ENCODE peak calls at places on chromosome 1, in seven cellular contexts. L, C, S, P, X, Q and V are unnamed samples.

GRCh38 chr1:10823000-10823401 is 26.6 kb upstream of the CASZ1 start:
- DNase-seq in L (no peak), C (no peak), S (peak), P (no peak), X (no peak), Q (no peak), V (peak)

GRCh38 chr1:84971957-84972356 is 25.0 kb downstream of the MCOLN2 start:
- DNase-seq in L (no peak), C (no peak), S (no peak), P (no peak), X (no peak), Q (no peak), V (no peak)

GRCh38 chr1:70038025-70038424 is 167.4 kb downstream of the LRRC40 start:
- DNase-seq in L (no peak), C (no peak), S (no peak), P (no peak), X (no peak), Q (no peak), V (peak)

GRCh38 chr1:212528501-212528900 is 80.1 kb upstream of the ATF3 start:
- DNase-seq in L (no peak), C (no peak), S (no peak), P (no peak), X (no peak), Q (no peak), V (no peak)

GRCh38 chr1:30526652-30527345 is 196.6 kb downstream of the MATN1 start:
- DNase-seq in L (no peak), C (no peak), S (no peak), P (no peak), X (no peak), Q (no peak), V (no peak)

GRCh38 chr1:59101518-59101917 is 195.4 kb upstream of the FGGY start:
- DNase-seq in L (no peak), C (no peak), S (no peak), P (no peak), X (no peak), Q (no peak), V (no peak)

GRCh38 chr1:88890790-88891317 is 513 bp downstream of the GTF2B start:
- DNase-seq in L (no peak), C (peak), S (no peak), P (no peak), X (peak), Q (peak), V (peak)

GRCh38 chr1:171738921-171739320 is 2.9 kb downstream of the VAMP4 start:
- DNase-seq in L (no peak), C (no peak), S (no peak), P (no peak), X (no peak), Q (peak), V (no peak)

GRCh38 chr1:207243756-207244408 is 77.6 kb upstream of the CD55 start:
- DNase-seq in L (no peak), C (no peak), S (no peak), P (no peak), X (no peak), Q (no peak), V (no peak)

DNA sequence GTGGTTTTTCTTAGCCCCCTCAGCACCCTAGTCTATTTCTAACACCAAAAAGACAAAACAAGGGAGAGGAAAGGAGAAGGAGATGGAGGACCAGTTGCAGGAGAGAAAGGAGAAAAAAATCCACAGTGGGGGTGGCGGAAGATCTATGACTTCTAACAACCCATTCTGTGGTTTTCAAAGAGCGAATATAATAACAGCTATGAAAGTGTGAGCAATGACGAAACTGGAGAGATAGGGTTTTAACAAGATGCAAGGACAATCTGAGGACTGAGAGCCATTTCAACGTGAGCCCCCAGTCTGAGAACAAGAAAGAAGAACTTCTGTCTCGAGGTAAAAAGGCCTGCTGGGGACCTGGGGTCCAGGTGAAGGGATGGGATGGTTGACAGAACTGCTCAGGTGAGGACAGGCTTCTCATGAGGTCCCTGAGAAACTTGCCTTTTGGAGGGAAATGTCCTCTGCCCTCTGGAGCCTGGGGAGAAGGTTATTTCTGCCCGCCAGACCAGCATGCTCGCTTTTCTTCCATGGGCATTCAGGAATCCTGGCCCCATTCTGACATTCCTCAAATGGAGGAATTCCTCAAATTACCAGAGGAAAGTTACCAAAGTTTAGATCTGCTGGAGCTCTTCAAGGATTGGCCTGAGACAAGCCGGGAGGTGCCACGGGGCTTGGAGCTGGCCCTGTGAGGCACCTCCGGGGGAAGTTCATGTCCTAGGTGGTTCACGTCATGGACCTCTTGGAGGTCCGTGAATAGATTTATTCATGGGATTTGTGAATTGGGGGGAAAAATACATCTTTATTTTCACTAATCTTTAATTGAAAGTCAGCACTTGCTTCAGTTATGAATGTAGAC is at the start of gene CD160:
- DNase-seq in L (no peak), C (peak), S (no peak), P (no peak), X (no peak), Q (no peak), V (no peak)
- H3K4me3 ChIP-seq in L (no peak), C (peak), S (no peak), P (no peak), X (no peak), Q (no peak), V (no peak)

GRCh38 chr1:153922076-153922837 is 515 bp downstream of the GATAD2B start:
- DNase-seq in L (peak), C (peak), S (peak), P (peak), X (peak), Q (no peak), V (peak)

GRCh38 chr1:153922838-153923652 is at the start of gene GATAD2B:
- DNase-seq in L (peak), C (peak), S (peak), P (peak), X (peak), Q (peak), V (peak)

GRCh38 chr1:153921080-153921802 is 1.5 kb downstream of the GATAD2B start:
- DNase-seq in L (no peak), C (no peak), S (no peak), P (no peak), X (no peak), Q (no peak), V (no peak)

GRCh38 chr1:153921803-153922075 is 1.0 kb downstream of the GATAD2B start:
- DNase-seq in L (no peak), C (peak), S (no peak), P (no peak), X (no peak), Q (no peak), V (peak)

DNA sequence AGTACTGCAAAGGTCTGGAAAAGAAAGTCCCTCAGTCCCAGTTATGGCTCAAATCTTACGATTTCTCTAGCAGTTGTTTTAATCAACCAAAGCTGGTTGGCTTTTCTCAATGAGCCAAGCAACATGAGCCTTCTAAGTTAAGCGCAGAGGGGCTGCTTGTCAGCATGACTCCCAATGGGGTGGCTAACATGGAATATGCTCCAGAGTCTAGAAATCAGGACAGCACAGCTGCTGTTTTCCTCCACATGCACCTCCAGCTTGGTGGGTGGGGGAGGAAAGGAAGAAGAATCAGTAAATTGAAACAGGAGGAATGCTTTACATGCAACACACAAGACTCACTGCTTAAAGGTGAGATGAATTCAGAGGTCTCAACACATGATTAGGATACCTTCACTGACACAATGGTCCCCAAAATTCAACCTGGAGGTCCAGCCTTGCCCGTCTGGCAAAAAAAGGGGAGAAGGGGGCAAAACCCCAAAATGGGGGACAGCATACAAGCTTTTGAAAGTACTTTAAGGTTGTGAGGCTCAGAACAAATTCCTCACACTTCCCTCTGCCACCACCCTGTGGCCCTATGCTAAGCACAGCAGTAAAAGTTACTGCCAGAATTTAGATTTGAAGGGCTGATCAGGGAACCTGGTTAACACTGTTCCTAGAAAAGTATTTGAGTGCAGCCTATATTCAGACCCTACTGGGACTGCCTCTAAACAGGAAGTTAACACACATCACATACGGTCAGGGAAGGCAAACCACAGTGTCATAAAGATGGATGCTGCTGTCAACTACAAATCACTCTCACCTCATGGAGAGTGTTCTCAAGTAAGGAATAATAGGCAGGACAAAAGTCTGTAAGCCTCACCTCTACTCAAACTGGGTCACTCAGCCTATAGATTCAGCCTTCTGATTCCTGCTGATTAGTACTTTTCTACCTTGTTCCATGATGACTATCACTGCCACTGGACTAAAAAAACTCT is 2.6 kb downstream of the GATAD2B start:
- DNase-seq in L (no peak), C (no peak), S (no peak), P (no peak), X (no peak), Q (peak), V (peak)
- TF ChIP-seq CTCF in L (no peak), C (peak), S (no peak), P (no peak), X (no peak), Q (peak), V (no peak)

DNA sequence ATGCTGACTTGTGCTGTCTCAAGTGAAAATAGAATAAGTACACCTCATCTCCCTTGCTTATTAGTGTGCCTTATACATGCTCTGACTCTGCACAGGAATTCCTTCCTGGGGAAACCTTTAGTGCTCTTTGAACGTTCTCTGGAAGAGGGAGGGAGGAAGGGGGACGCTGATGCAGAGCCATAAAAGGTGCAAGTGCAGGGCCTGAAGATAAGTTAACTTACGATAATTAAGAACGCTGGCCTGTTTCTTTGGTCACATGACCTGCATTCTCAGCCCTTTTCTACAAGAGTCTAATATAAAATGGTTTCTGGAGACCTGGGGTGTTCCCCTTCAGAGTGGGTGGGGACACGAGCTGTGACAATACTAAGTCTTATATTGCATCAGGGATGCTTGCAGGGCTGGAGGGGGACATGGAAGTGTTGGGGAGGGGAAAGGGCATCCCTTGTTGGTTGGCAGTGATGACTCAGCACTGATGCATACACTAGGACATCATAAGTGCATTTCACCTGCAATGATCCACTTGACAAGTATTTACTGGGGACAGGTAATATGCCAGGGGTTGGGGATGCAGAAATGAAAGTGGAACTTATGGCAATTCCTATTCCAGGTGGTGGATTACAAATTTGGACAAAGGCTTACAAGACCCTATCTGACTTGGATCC is 26.3 kb upstream of the KIAA0040 start:
- DNase-seq in L (no peak), C (no peak), S (no peak), P (no peak), X (no peak), Q (no peak), V (peak)
- H3K4me3 ChIP-seq in L (no peak), C (no peak), S (no peak), P (no peak), X (no peak), Q (no peak), V (no peak)

GRCh38 chr1:211200311-211200710 is 58.9 kb upstream of the RCOR3 start:
- DNase-seq in L (no peak), C (no peak), S (no peak), P (no peak), X (no peak), Q (no peak), V (no peak)

GRCh38 chr1:211198111-211198510 is 61.1 kb upstream of the RCOR3 start:
- DNase-seq in L (no peak), C (no peak), S (no peak), P (no peak), X (no peak), Q (no peak), V (peak)

GRCh38 chr1:211198880-211199279 is 60.3 kb upstream of the RCOR3 start:
- DNase-seq in L (no peak), C (no peak), S (no peak), P (no peak), X (no peak), Q (no peak), V (no peak)

GRCh38 chr1:211194826-211195225 is 60.9 kb upstream of the KCNH1 start:
- DNase-seq in L (no peak), C (no peak), S (no peak), P (no peak), X (no peak), Q (no peak), V (no peak)

GRCh38 chr1:211196880-211197279 is 62.3 kb upstream of the RCOR3 start:
- DNase-seq in L (no peak), C (no peak), S (no peak), P (no peak), X (no peak), Q (no peak), V (peak)
- TF ChIP-seq CTCF in L (no peak), C (no peak), S (no peak), P (no peak), X (no peak), Q (no peak), V (no peak)

DNA sequence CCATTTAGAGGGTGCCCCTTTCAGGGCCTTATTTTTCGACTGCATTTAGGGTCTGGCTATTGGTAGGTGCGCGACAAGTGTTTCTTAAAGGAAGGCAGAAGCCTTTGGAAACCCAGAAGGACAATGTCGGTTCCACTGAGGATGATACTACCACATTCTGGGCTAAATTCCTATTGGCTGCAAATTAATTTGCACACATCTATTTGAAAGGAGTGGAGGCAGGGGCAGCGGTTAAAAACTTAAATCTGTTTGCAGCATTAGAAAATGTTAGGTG is 1.1 kb downstream of the PATJ start:
- DNase-seq in L (no peak), C (no peak), S (no peak), P (no peak), X (no peak), Q (peak), V (no peak)
- H3K4me3 ChIP-seq in L (peak), C (peak), S (peak), P (peak), X (peak), Q (peak), V (peak)

GRCh38 chr1:22041505-22041904 is 11.0 kb upstream of the CDC42 start:
- DNase-seq in L (no peak), C (no peak), S (no peak), P (no peak), X (no peak), Q (no peak), V (peak)
- TF ChIP-seq CTCF in L (no peak), C (no peak), S (no peak), P (no peak), X (no peak), Q (no peak), V (no peak)

GRCh38 chr1:150561830-150562367 is 12.7 kb downstream of the ADAMTSL4 start:
- DNase-seq in L (peak), C (peak), S (peak), P (peak), X (peak), Q (peak), V (peak)
- H3K4me3 ChIP-seq in L (peak), C (peak), S (peak), P (peak), X (peak), Q (peak), V (peak)

GRCh38 chr1:160806109-160806665 is 10.2 kb downstream of the LY9 start:
- DNase-seq in L (no peak), C (no peak), S (no peak), P (no peak), X (no peak), Q (no peak), V (no peak)
- TF ChIP-seq CTCF in L (no peak), C (peak), S (no peak), P (no peak), X (no peak), Q (no peak), V (no peak)

DNA sequence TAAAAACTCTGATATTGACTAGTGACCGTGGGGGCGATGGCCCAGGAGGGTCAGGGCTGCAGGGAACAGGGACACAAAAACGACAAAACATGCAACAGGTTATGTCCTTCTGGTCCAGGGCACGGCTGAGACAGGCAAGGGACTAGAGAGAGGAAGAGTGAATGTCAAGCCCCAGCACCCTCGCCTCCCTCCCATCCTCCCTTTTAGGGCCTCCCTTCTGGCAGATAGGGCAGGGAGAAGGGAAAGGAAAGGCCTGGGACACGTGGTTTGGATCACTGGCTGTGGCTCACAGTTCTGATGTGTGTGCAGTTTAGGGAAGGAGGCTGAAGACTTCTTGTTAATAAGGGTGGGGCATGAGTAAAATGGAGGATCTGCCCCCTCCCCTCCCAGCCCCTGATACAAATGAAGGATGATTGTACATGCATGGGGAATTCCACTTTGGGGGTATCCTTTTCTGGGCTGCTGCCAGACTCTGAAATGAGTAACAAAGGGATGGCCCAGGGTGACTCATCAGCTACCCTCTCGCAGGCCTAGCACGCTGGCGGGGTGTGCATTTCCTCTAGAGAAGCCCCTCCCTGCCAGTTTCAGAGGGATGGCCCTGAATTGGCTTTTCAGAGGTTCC is 14.2 kb downstream of the CAPN2 start:
- DNase-seq in L (peak), C (peak), S (peak), P (peak), X (peak), Q (peak), V (peak)
- H3K4me3 ChIP-seq in L (no peak), C (peak), S (peak), P (no peak), X (no peak), Q (no peak), V (no peak)

GRCh38 chr1:92466702-92467101 is 20.0 kb downstream of the GFI1 start:
- DNase-seq in L (no peak), C (no peak), S (no peak), P (no peak), X (no peak), Q (no peak), V (no peak)

GRCh38 chr1:92459871-92460320 is 26.8 kb downstream of the GFI1 start:
- DNase-seq in L (no peak), C (no peak), S (no peak), P (no peak), X (no peak), Q (no peak), V (no peak)

GRCh38 chr1:92464588-92465255 is 22.0 kb downstream of the GFI1 start:
- DNase-seq in L (no peak), C (no peak), S (no peak), P (no peak), X (no peak), Q (no peak), V (no peak)

GRCh38 chr1:92465256-92465647 is 21.5 kb downstream of the GFI1 start:
- DNase-seq in L (no peak), C (no peak), S (no peak), P (no peak), X (no peak), Q (no peak), V (no peak)

GRCh38 chr1:92461364-92462097 is 25.2 kb downstream of the GFI1 start:
- DNase-seq in L (no peak), C (no peak), S (no peak), P (no peak), X (no peak), Q (no peak), V (no peak)
- TF ChIP-seq CTCF in L (no peak), C (no peak), S (no peak), P (no peak), X (no peak), Q (no peak), V (no peak)